ENCODE peak calls at places on chromosomes 3 and 15, in five cellular contexts. One of them, this sample, is unnamed.

GRCh38 chr3:184635126-184635525 is 73.5 kb downstream of the EPHB3 start:
- DNase-seq in caudate nucleus: no peak
- DNase-seq in NCI-H1105 treated with DMSO at 0.1 percent for 48 hours: peak
- DNase-seq in activated T-helper 1 cell treated with anti-CD3 and anti-CD28 coated beads, Interleukin-12 subunit alpha, Interleukin-12 subunit beta, Interleukin-2, Interleukin-4 antibody, amounts not matched to agents 30 ng/mL and 10 ng/mL and 1 ng/mL, durations not matched to agents 14 hours and 24 hours and 36 hours: no peak
- DNase-seq in NCI-H2081: no peak
- DNase-seq in this sample: peak

GRCh38 chr3:30689202-30689641 is 82.8 kb downstream of the TGFBR2 start:
- DNase-seq in caudate nucleus: no peak
- DNase-seq in NCI-H2081: no peak
- DNase-seq in NCI-H1105 treated with DMSO at 0.1 percent for 48 hours: peak
- DNase-seq in activated T-helper 1 cell treated with anti-CD3 and anti-CD28 coated beads, Interleukin-12 subunit alpha, Interleukin-12 subunit beta, Interleukin-2, Interleukin-4 antibody, amounts not matched to agents 30 ng/mL and 10 ng/mL and 1 ng/mL, durations not matched to agents 14 hours and 24 hours and 36 hours: no peak
- DNase-seq in this sample: no peak

GRCh38 chr3:183541738-183542137 is 13.8 kb downstream of the KLHL6 start:
- DNase-seq in NCI-H1105 treated with DMSO at 0.1 percent for 48 hours: no peak
- DNase-seq in caudate nucleus: no peak
- DNase-seq in activated T-helper 1 cell treated with anti-CD3 and anti-CD28 coated beads, Interleukin-12 subunit alpha, Interleukin-12 subunit beta, Interleukin-2, Interleukin-4 antibody, amounts not matched to agents 30 ng/mL and 10 ng/mL and 1 ng/mL, durations not matched to agents 14 hours and 24 hours and 36 hours: no peak
- DNase-seq in NCI-H2081: no peak
- DNase-seq in this sample: no peak

GRCh38 chr3:141482250-141482937 is 4.4 kb upstream of the RASA2 start:
- DNase-seq in NCI-H1105 treated with DMSO at 0.1 percent for 48 hours: no peak
- DNase-seq in caudate nucleus: no peak
- DNase-seq in activated T-helper 1 cell treated with anti-CD3 and anti-CD28 coated beads, Interleukin-12 subunit alpha, Interleukin-12 subunit beta, Interleukin-2, Interleukin-4 antibody, amounts not matched to agents 30 ng/mL and 10 ng/mL and 1 ng/mL, durations not matched to agents 14 hours and 24 hours and 36 hours: no peak
- DNase-seq in NCI-H2081: no peak
- DNase-seq in this sample: no peak

GRCh38 chr3:14947105-14947885 is at the start of gene NR2C2:
- DNase-seq in caudate nucleus: peak
- DNase-seq in activated T-helper 1 cell treated with anti-CD3 and anti-CD28 coated beads, Interleukin-12 subunit alpha, Interleukin-12 subunit beta, Interleukin-2, Interleukin-4 antibody, amounts not matched to agents 30 ng/mL and 10 ng/mL and 1 ng/mL, durations not matched to agents 14 hours and 24 hours and 36 hours: peak
- DNase-seq in NCI-H2081: peak
- DNase-seq in NCI-H1105 treated with DMSO at 0.1 percent for 48 hours: peak
- DNase-seq in this sample: peak

GRCh38 chr15:99454941-99455795 is 110.6 kb upstream of the MEF2A start:
- DNase-seq in NCI-H1105 treated with DMSO at 0.1 percent for 48 hours: no peak
- DNase-seq in caudate nucleus: no peak
- DNase-seq in NCI-H2081: no peak
- DNase-seq in activated T-helper 1 cell treated with anti-CD3 and anti-CD28 coated beads, Interleukin-12 subunit alpha, Interleukin-12 subunit beta, Interleukin-2, Interleukin-4 antibody, amounts not matched to agents 30 ng/mL and 10 ng/mL and 1 ng/mL, durations not matched to agents 14 hours and 24 hours and 36 hours: no peak
- DNase-seq in this sample: no peak

GRCh38 chr15:90558182-90558581 is 28.5 kb downstream of the CRTC3 start:
- DNase-seq in activated T-helper 1 cell treated with anti-CD3 and anti-CD28 coated beads, Interleukin-12 subunit alpha, Interleukin-12 subunit beta, Interleukin-2, Interleukin-4 antibody, amounts not matched to agents 30 ng/mL and 10 ng/mL and 1 ng/mL, durations not matched to agents 14 hours and 24 hours and 36 hours: no peak
- DNase-seq in NCI-H2081: no peak
- DNase-seq in NCI-H1105 treated with DMSO at 0.1 percent for 48 hours: no peak
- DNase-seq in caudate nucleus: no peak
- DNase-seq in this sample: no peak

GRCh38 chr15:73560501-73561117 is 72.6 kb downstream of the NPTN start:
- DNase-seq in NCI-H1105 treated with DMSO at 0.1 percent for 48 hours: peak
- DNase-seq in NCI-H2081: peak
- DNase-seq in caudate nucleus: no peak
- DNase-seq in activated T-helper 1 cell treated with anti-CD3 and anti-CD28 coated beads, Interleukin-12 subunit alpha, Interleukin-12 subunit beta, Interleukin-2, Interleukin-4 antibody, amounts not matched to agents 30 ng/mL and 10 ng/mL and 1 ng/mL, durations not matched to agents 14 hours and 24 hours and 36 hours: no peak
- DNase-seq in this sample: peak

GRCh38 chr3:55244247-55244646 is 242.9 kb downstream of the WNT5A start:
- DNase-seq in activated T-helper 1 cell treated with anti-CD3 and anti-CD28 coated beads, Interleukin-12 subunit alpha, Interleukin-12 subunit beta, Interleukin-2, Interleukin-4 antibody, amounts not matched to agents 30 ng/mL and 10 ng/mL and 1 ng/mL, durations not matched to agents 14 hours and 24 hours and 36 hours: no peak
- DNase-seq in NCI-H1105 treated with DMSO at 0.1 percent for 48 hours: peak
- DNase-seq in caudate nucleus: no peak
- DNase-seq in NCI-H2081: peak
- DNase-seq in this sample: peak

GRCh38 chr15:69304176-69304533 is 5.4 kb downstream of the PAQR5 start:
- DNase-seq in NCI-H2081: no peak
- DNase-seq in activated T-helper 1 cell treated with anti-CD3 and anti-CD28 coated beads, Interleukin-12 subunit alpha, Interleukin-12 subunit beta, Interleukin-2, Interleukin-4 antibody, amounts not matched to agents 30 ng/mL and 10 ng/mL and 1 ng/mL, durations not matched to agents 14 hours and 24 hours and 36 hours: no peak
- DNase-seq in caudate nucleus: no peak
- DNase-seq in NCI-H1105 treated with DMSO at 0.1 percent for 48 hours: no peak
- DNase-seq in this sample: no peak

GRCh38 chr3:45929042-45929679 is 14.1 kb upstream of the CXCR6 start:
- DNase-seq in caudate nucleus: no peak
- DNase-seq in NCI-H2081: no peak
- DNase-seq in activated T-helper 1 cell treated with anti-CD3 and anti-CD28 coated beads, Interleukin-12 subunit alpha, Interleukin-12 subunit beta, Interleukin-2, Interleukin-4 antibody, amounts not matched to agents 30 ng/mL and 10 ng/mL and 1 ng/mL, durations not matched to agents 14 hours and 24 hours and 36 hours: peak
- DNase-seq in NCI-H1105 treated with DMSO at 0.1 percent for 48 hours: no peak
- DNase-seq in this sample: no peak

GRCh38 chr3:139120336-139120971 is 75.8 kb upstream of the PRR23C start:
- DNase-seq in activated T-helper 1 cell treated with anti-CD3 and anti-CD28 coated beads, Interleukin-12 subunit alpha, Interleukin-12 subunit beta, Interleukin-2, Interleukin-4 antibody, amounts not matched to agents 30 ng/mL and 10 ng/mL and 1 ng/mL, durations not matched to agents 14 hours and 24 hours and 36 hours: no peak
- DNase-seq in caudate nucleus: no peak
- DNase-seq in NCI-H1105 treated with DMSO at 0.1 percent for 48 hours: no peak
- DNase-seq in NCI-H2081: no peak
- DNase-seq in this sample: no peak

GRCh38 chr3:22938739-22939138 is 264.4 kb upstream of the UBE2E2 start:
- DNase-seq in NCI-H2081: no peak
- DNase-seq in activated T-helper 1 cell treated with anti-CD3 and anti-CD28 coated beads, Interleukin-12 subunit alpha, Interleukin-12 subunit beta, Interleukin-2, Interleukin-4 antibody, amounts not matched to agents 30 ng/mL and 10 ng/mL and 1 ng/mL, durations not matched to agents 14 hours and 24 hours and 36 hours: no peak
- DNase-seq in caudate nucleus: no peak
- DNase-seq in NCI-H1105 treated with DMSO at 0.1 percent for 48 hours: no peak
- DNase-seq in this sample: no peak

GRCh38 chr15:96393209-96393513 is 62.7 kb downstream of the NR2F2 start:
- DNase-seq in NCI-H1105 treated with DMSO at 0.1 percent for 48 hours: no peak
- DNase-seq in NCI-H2081: no peak
- DNase-seq in caudate nucleus: no peak
- DNase-seq in activated T-helper 1 cell treated with anti-CD3 and anti-CD28 coated beads, Interleukin-12 subunit alpha, Interleukin-12 subunit beta, Interleukin-2, Interleukin-4 antibody, amounts not matched to agents 30 ng/mL and 10 ng/mL and 1 ng/mL, durations not matched to agents 14 hours and 24 hours and 36 hours: no peak
- DNase-seq in this sample: no peak

GRCh38 chr3:140636452-140637138 is 41.3 kb upstream of the TRIM42 start:
- DNase-seq in caudate nucleus: no peak
- DNase-seq in activated T-helper 1 cell treated with anti-CD3 and anti-CD28 coated beads, Interleukin-12 subunit alpha, Interleukin-12 subunit beta, Interleukin-2, Interleukin-4 antibody, amounts not matched to agents 30 ng/mL and 10 ng/mL and 1 ng/mL, durations not matched to agents 14 hours and 24 hours and 36 hours: no peak
- DNase-seq in NCI-H2081: no peak
- DNase-seq in NCI-H1105 treated with DMSO at 0.1 percent for 48 hours: no peak
- DNase-seq in this sample: no peak

GRCh38 chr3:189144645-189145044 is 27.1 kb upstream of the TPRG1 start:
- DNase-seq in caudate nucleus: no peak
- DNase-seq in NCI-H2081: peak
- DNase-seq in activated T-helper 1 cell treated with anti-CD3 and anti-CD28 coated beads, Interleukin-12 subunit alpha, Interleukin-12 subunit beta, Interleukin-2, Interleukin-4 antibody, amounts not matched to agents 30 ng/mL and 10 ng/mL and 1 ng/mL, durations not matched to agents 14 hours and 24 hours and 36 hours: peak
- DNase-seq in NCI-H1105 treated with DMSO at 0.1 percent for 48 hours: peak
- DNase-seq in this sample: no peak

GRCh38 chr3:4834403-4834866 is 144.8 kb upstream of the BHLHE40 start:
- DNase-seq in NCI-H2081: no peak
- DNase-seq in NCI-H1105 treated with DMSO at 0.1 percent for 48 hours: no peak
- DNase-seq in activated T-helper 1 cell treated with anti-CD3 and anti-CD28 coated beads, Interleukin-12 subunit alpha, Interleukin-12 subunit beta, Interleukin-2, Interleukin-4 antibody, amounts not matched to agents 30 ng/mL and 10 ng/mL and 1 ng/mL, durations not matched to agents 14 hours and 24 hours and 36 hours: peak
- DNase-seq in caudate nucleus: no peak
- DNase-seq in this sample: no peak

GRCh38 chr3:191753186-191753585 is 292.2 kb downstream of the PYDC2 start:
- DNase-seq in NCI-H1105 treated with DMSO at 0.1 percent for 48 hours: no peak
- DNase-seq in caudate nucleus: no peak
- DNase-seq in activated T-helper 1 cell treated with anti-CD3 and anti-CD28 coated beads, Interleukin-12 subunit alpha, Interleukin-12 subunit beta, Interleukin-2, Interleukin-4 antibody, amounts not matched to agents 30 ng/mL and 10 ng/mL and 1 ng/mL, durations not matched to agents 14 hours and 24 hours and 36 hours: no peak
- DNase-seq in NCI-H2081: no peak
- DNase-seq in this sample: no peak